ENCODE peak calls at places on chromosomes 7 and 10, in eight cellular contexts. One of them, this sample, is unnamed.

GRCh38 chr7:134865001-134865845 is 85.8 kb downstream of the CALD1 start:
- DNase-seq in tibial nerve: no peak
- DNase-seq in bronchial epithelial cell: no peak
- DNase-seq in A549: no peak
- DNase-seq in PC-3: no peak
- DNase-seq in retinal pigment epithelial cell: no peak
- DNase-seq in NB4: no peak
- DNase-seq in lung: no peak
- DNase-seq in this sample: no peak

GRCh38 chr10:26627320-26627719 is 70.2 kb upstream of the PDSS1 start:
- DNase-seq in tibial nerve: no peak
- DNase-seq in retinal pigment epithelial cell: no peak
- DNase-seq in PC-3: peak; percentile 4
- DNase-seq in NB4: no peak
- DNase-seq in A549: peak; percentile 18
- DNase-seq in lung: no peak
- DNase-seq in bronchial epithelial cell: no peak
- DNase-seq in this sample: no peak

GRCh38 chr10:131943021-131943814 is 38.5 kb downstream of the BNIP3 start:
- DNase-seq in NB4: peak; percentile 51
- DNase-seq in retinal pigment epithelial cell: no peak
- DNase-seq in bronchial epithelial cell: no peak
- DNase-seq in lung: no peak
- DNase-seq in A549: peak; percentile 59
- DNase-seq in tibial nerve: no peak
- DNase-seq in PC-3: peak; percentile 20
- DNase-seq in this sample: peak; percentile 50

GRCh38 chr10:13703997-13704536 is 117.3 kb downstream of the PRPF18 start:
- DNase-seq in lung: no peak
- DNase-seq in bronchial epithelial cell: no peak
- DNase-seq in PC-3: no peak
- DNase-seq in A549: no peak
- DNase-seq in retinal pigment epithelial cell: no peak
- DNase-seq in tibial nerve: no peak
- DNase-seq in NB4: no peak
- DNase-seq in this sample: no peak

GRCh38 chr7:42242381-42242780 is 5.4 kb upstream of the GLI3 start:
- DNase-seq in A549: no peak
- DNase-seq in PC-3: no peak
- DNase-seq in retinal pigment epithelial cell: no peak
- DNase-seq in lung: no peak
- DNase-seq in NB4: no peak
- DNase-seq in bronchial epithelial cell: no peak
- DNase-seq in tibial nerve: no peak
- DNase-seq in this sample: no peak

GRCh38 chr10:17209302-17209701 is 7.8 kb upstream of the TRDMT1 start:
- DNase-seq in PC-3: no peak
- DNase-seq in tibial nerve: no peak
- DNase-seq in bronchial epithelial cell: no peak
- DNase-seq in retinal pigment epithelial cell: no peak
- DNase-seq in A549: no peak
- DNase-seq in lung: no peak
- DNase-seq in NB4: no peak
- DNase-seq in this sample: no peak

GRCh38 chr7:137940656-137941518 is 61.0 kb downstream of the CREB3L2 start:
- DNase-seq in lung: no peak
- DNase-seq in PC-3: no peak
- DNase-seq in bronchial epithelial cell: no peak
- DNase-seq in NB4: no peak
- DNase-seq in retinal pigment epithelial cell: peak; percentile 99
- DNase-seq in A549: no peak
- DNase-seq in tibial nerve: no peak
- DNase-seq in this sample: peak; percentile 38

GRCh38 chr7:44045226-44046014 is 918 bp downstream of the DBNL start:
- DNase-seq in retinal pigment epithelial cell: no peak
- DNase-seq in tibial nerve: no peak
- DNase-seq in A549: no peak
- DNase-seq in bronchial epithelial cell: peak; percentile 46
- DNase-seq in lung: no peak
- DNase-seq in NB4: peak; percentile 50
- DNase-seq in PC-3: no peak
- DNase-seq in this sample: peak; percentile 54

GRCh38 chr7:1767524-1767923 is 97.4 kb downstream of the ELFN1 start:
- DNase-seq in NB4: peak; percentile 54
- DNase-seq in A549: no peak
- DNase-seq in retinal pigment epithelial cell: no peak
- DNase-seq in tibial nerve: no peak
- DNase-seq in lung: no peak
- DNase-seq in PC-3: no peak
- DNase-seq in bronchial epithelial cell: no peak
- DNase-seq in this sample: no peak

GRCh38 chr7:35255909-35256876 is 2.3 kb upstream of the TBX20 start:
- DNase-seq in bronchial epithelial cell: no peak
- DNase-seq in retinal pigment epithelial cell: no peak
- DNase-seq in tibial nerve: no peak
- DNase-seq in PC-3: no peak
- DNase-seq in A549: no peak
- DNase-seq in NB4: no peak
- DNase-seq in lung: no peak
- DNase-seq in this sample: no peak

GRCh38 chr10:17992266-17992665 is 40.5 kb downstream of the SLC39A12 start:
- DNase-seq in NB4: no peak
- DNase-seq in retinal pigment epithelial cell: no peak
- DNase-seq in PC-3: no peak
- DNase-seq in tibial nerve: no peak
- DNase-seq in lung: no peak
- DNase-seq in A549: no peak
- DNase-seq in bronchial epithelial cell: no peak
- DNase-seq in this sample: no peak

GRCh38 chr10:44668336-44668735 is 242.8 kb upstream of the TMEM72 start:
- DNase-seq in A549: no peak
- DNase-seq in NB4: no peak
- DNase-seq in retinal pigment epithelial cell: no peak
- DNase-seq in tibial nerve: no peak
- DNase-seq in PC-3: no peak
- DNase-seq in bronchial epithelial cell: no peak
- DNase-seq in lung: no peak
- DNase-seq in this sample: no peak

GRCh38 chr10:57806675-57807074 is 461.0 kb downstream of the IPMK start:
- DNase-seq in lung: no peak
- DNase-seq in NB4: no peak
- DNase-seq in A549: no peak
- DNase-seq in tibial nerve: no peak
- DNase-seq in PC-3: no peak
- DNase-seq in retinal pigment epithelial cell: no peak
- DNase-seq in bronchial epithelial cell: no peak
- DNase-seq in this sample: no peak

GRCh38 chr7:81690688-81691087 is 79.2 kb downstream of the HGF start:
- DNase-seq in lung: no peak
- DNase-seq in A549: no peak
- DNase-seq in tibial nerve: no peak
- DNase-seq in bronchial epithelial cell: no peak
- DNase-seq in retinal pigment epithelial cell: no peak
- DNase-seq in PC-3: no peak
- DNase-seq in NB4: no peak
- DNase-seq in this sample: no peak

GRCh38 chr10:75468612-75469011 is 37.2 kb downstream of the LRMDA start:
- DNase-seq in A549: no peak
- DNase-seq in PC-3: no peak
- DNase-seq in bronchial epithelial cell: no peak
- DNase-seq in NB4: peak; percentile 25
- DNase-seq in tibial nerve: no peak
- DNase-seq in lung: no peak
- DNase-seq in retinal pigment epithelial cell: no peak
- DNase-seq in this sample: no peak

GRCh38 chr10:3467052-3467906 is 294.7 kb upstream of the PITRM1 start:
- DNase-seq in lung: peak; percentile 69
- DNase-seq in tibial nerve: peak; percentile 77
- DNase-seq in NB4: peak; percentile 75
- DNase-seq in retinal pigment epithelial cell: peak; percentile 93
- DNase-seq in bronchial epithelial cell: peak; percentile 99
- DNase-seq in A549: peak; percentile 73
- DNase-seq in PC-3: peak; percentile 86
- DNase-seq in this sample: peak; percentile 99
- TF ChIP-seq CTCF in lung: peak; percentile 9
- TF ChIP-seq CTCF in tibial nerve: peak; percentile 52
- TF ChIP-seq CTCF in NB4: peak; percentile 24
- TF ChIP-seq CTCF in retinal pigment epithelial cell: no peak
- TF ChIP-seq CTCF in bronchial epithelial cell: peak; percentile 72
- TF ChIP-seq CTCF in A549: peak; percentile 91
- TF ChIP-seq CTCF in PC-3: peak; percentile 77
- TF ChIP-seq CTCF in this sample: peak; percentile 74

DNA sequence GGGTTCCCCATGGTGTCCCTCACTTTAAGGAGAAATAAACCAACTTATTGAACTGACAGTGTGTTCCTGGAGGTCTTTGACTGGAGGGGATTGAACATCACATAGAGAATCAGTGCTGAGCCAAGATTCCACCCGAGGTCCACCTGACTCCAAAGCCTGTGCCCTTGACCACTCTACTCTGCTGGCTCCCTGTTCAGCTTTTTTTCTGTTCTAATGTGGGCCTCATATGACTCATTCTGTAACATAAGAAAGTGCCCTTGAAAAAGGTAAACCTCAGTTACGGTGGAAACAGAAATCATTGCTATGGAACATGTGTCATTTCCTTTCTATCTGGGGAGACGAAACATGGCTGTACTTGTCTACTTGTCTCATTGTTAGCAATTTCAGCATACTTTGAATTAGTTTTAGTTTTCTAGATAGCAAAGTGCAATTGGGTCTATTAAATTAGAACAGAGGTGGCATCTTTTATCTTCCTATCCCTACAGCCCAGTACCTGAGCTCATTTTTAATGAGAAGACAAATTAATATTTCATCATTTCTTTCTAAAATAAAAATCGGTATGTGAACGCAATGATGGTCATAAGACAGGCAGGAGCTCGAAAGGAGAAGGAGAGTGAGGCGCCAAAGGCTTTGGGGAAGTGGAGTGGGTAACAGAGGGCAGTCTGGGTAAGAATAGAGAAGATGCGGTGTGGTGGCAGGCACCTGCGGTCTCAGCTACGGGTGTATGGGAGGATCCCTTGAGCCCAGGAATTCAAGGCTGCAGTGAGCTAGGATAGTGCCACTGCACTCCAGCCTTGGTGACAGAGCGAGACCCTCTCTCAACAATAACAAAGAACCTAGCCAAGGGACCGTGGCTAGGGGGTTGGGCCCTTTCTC is 1.5 kb downstream of the GSDME start:
- DNase-seq in tibial nerve: no peak
- DNase-seq in PC-3: peak; percentile 79
- DNase-seq in A549: no peak
- DNase-seq in retinal pigment epithelial cell: no peak
- DNase-seq in NB4: peak; percentile 75
- DNase-seq in bronchial epithelial cell: peak; percentile 99
- DNase-seq in lung: no peak
- DNase-seq in this sample: peak; percentile 95
- H3K4me3 ChIP-seq in tibial nerve: no peak overlapping the region
- H3K4me3 ChIP-seq in PC-3: no peak overlapping the region
- H3K4me3 ChIP-seq in A549: peak overlapping the region; percentile 85
- H3K4me3 ChIP-seq in retinal pigment epithelial cell: no peak overlapping the region
- H3K4me3 ChIP-seq in NB4: no peak overlapping the region
- H3K4me3 ChIP-seq in bronchial epithelial cell: peak overlapping the region; percentile 57
- H3K4me3 ChIP-seq in lung: no peak overlapping the region
- H3K4me3 ChIP-seq in this sample: peak overlapping the region; percentile 55

GRCh38 chr10:70564901-70565351 is 37.6 kb downstream of the PRF1 start:
- DNase-seq in retinal pigment epithelial cell: no peak
- DNase-seq in tibial nerve: no peak
- DNase-seq in PC-3: no peak
- DNase-seq in bronchial epithelial cell: no peak
- DNase-seq in lung: no peak
- DNase-seq in NB4: peak; percentile 56
- DNase-seq in A549: no peak
- DNase-seq in this sample: no peak
- TF ChIP-seq CTCF in retinal pigment epithelial cell: no peak
- TF ChIP-seq CTCF in tibial nerve: no peak
- TF ChIP-seq CTCF in PC-3: peak; percentile 55
- TF ChIP-seq CTCF in bronchial epithelial cell: peak; percentile 10
- TF ChIP-seq CTCF in lung: no peak
- TF ChIP-seq CTCF in NB4: peak; percentile 35
- TF ChIP-seq CTCF in A549: no peak
- TF ChIP-seq CTCF in this sample: peak; percentile 5

DNA sequence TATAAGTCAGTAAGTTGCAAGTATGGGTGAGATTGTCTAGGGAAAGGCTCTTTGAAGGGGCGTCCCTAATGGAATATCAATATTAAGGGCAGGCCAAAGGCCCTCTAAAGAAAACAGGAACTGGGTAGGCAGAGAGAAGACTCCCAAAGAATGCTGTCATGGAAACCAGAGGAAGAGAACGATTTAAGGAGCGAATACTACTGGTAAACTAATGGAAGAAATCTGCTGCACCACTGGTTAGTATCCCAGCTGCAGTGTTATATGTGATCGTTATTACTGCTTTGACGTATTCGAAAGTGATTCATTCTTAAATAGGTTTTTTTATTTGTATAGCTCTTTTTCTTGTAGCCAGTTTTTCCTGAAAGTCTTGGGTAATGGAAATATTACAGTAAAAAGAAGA is 1.3 kb downstream of the CASP2 start:
- DNase-seq in bronchial epithelial cell: no peak
- DNase-seq in NB4: peak; percentile 58
- DNase-seq in PC-3: peak; percentile 54
- DNase-seq in A549: no peak
- DNase-seq in lung: no peak
- DNase-seq in retinal pigment epithelial cell: no peak
- DNase-seq in tibial nerve: no peak
- DNase-seq in this sample: no peak
- H3K4me3 ChIP-seq in bronchial epithelial cell: peak overlapping the region; percentile 84
- H3K4me3 ChIP-seq in NB4: peak overlapping the region; percentile 100
- H3K4me3 ChIP-seq in PC-3: peak overlapping the region; percentile 95
- H3K4me3 ChIP-seq in A549: peak overlapping the region; percentile 91
- H3K4me3 ChIP-seq in lung: no peak overlapping the region
- H3K4me3 ChIP-seq in retinal pigment epithelial cell: peak overlapping the region; percentile 89
- H3K4me3 ChIP-seq in tibial nerve: peak overlapping the region; percentile 73
- H3K4me3 ChIP-seq in this sample: peak overlapping the region; percentile 80